ENCODE peak calls at places on chromosomes 4 and X, in eight cellular contexts. One of them, this sample, is unnamed.
A peak's percentile ranks its signal among the peaks of the same experiment; 100 is the strongest.

GRCh38 chr4:71389149-71389840 is 50.5 kb downstream of the SLC4A4 start:
- DNase-seq in fibroblast of pulmonary artery: no peak
- DNase-seq in upper lobe of right lung: no peak
- DNase-seq in lung: no peak
- DNase-seq in AG04450: peak; percentile 46
- DNase-seq in suprapubic skin: no peak
- DNase-seq in A549: no peak
- DNase-seq in neural progenitor cell: no peak
- DNase-seq in this sample: no peak

GRCh38 chrX:56802428-56802827 is 73.4 kb downstream of the NBDY start:
- DNase-seq in suprapubic skin: no peak
- DNase-seq in upper lobe of right lung: no peak
- DNase-seq in A549: no peak
- DNase-seq in fibroblast of pulmonary artery: no peak
- DNase-seq in neural progenitor cell: no peak
- DNase-seq in lung: no peak
- DNase-seq in AG04450: no peak
- DNase-seq in this sample: no peak

GRCh38 chr4:53267026-53267425 is 98.8 kb downstream of the SCFD2 start:
- DNase-seq in A549: no peak
- DNase-seq in neural progenitor cell: no peak
- DNase-seq in fibroblast of pulmonary artery: no peak
- DNase-seq in lung: no peak
- DNase-seq in suprapubic skin: no peak
- DNase-seq in AG04450: peak; percentile 27
- DNase-seq in upper lobe of right lung: no peak
- DNase-seq in this sample: no peak

GRCh38 chr4:45550766-45551366 is 573.0 kb downstream of the GABRG1 start:
- DNase-seq in upper lobe of right lung: no peak
- DNase-seq in neural progenitor cell: no peak
- DNase-seq in AG04450: no peak
- DNase-seq in fibroblast of pulmonary artery: no peak
- DNase-seq in lung: no peak
- DNase-seq in suprapubic skin: no peak
- DNase-seq in A549: no peak
- DNase-seq in this sample: no peak

GRCh38 chr4:25234390-25235367 is 846 bp downstream of the PI4K2B start:
- DNase-seq in neural progenitor cell: peak; percentile 68
- DNase-seq in AG04450: peak; percentile 42
- DNase-seq in fibroblast of pulmonary artery: peak; percentile 89
- DNase-seq in upper lobe of right lung: peak; percentile 80
- DNase-seq in suprapubic skin: no peak
- DNase-seq in A549: peak; percentile 49
- DNase-seq in lung: peak; percentile 54
- DNase-seq in this sample: peak; percentile 87

GRCh38 chr4:181418491-181418890 is 824.7 kb upstream of the TENM3 start:
- DNase-seq in AG04450: no peak
- DNase-seq in fibroblast of pulmonary artery: no peak
- DNase-seq in suprapubic skin: no peak
- DNase-seq in A549: no peak
- DNase-seq in upper lobe of right lung: no peak
- DNase-seq in neural progenitor cell: peak; percentile 13
- DNase-seq in lung: no peak
- DNase-seq in this sample: no peak

GRCh38 chr4:85725727-85726170 is 250.8 kb downstream of the ARHGAP24 start:
- DNase-seq in suprapubic skin: no peak
- DNase-seq in AG04450: no peak
- DNase-seq in fibroblast of pulmonary artery: peak; percentile 56
- DNase-seq in A549: no peak
- DNase-seq in upper lobe of right lung: no peak
- DNase-seq in lung: peak; percentile 38
- DNase-seq in neural progenitor cell: no peak
- DNase-seq in this sample: peak; percentile 61

GRCh38 chr4:75831856-75832405 is 70.3 kb downstream of the PPEF2 start:
- DNase-seq in AG04450: no peak
- DNase-seq in upper lobe of right lung: no peak
- DNase-seq in fibroblast of pulmonary artery: no peak
- DNase-seq in lung: no peak
- DNase-seq in neural progenitor cell: peak; percentile 16
- DNase-seq in A549: no peak
- DNase-seq in suprapubic skin: no peak
- DNase-seq in this sample: no peak

GRCh38 chr4:20358110-20358509 is 106.4 kb downstream of the SLIT2 start:
- DNase-seq in neural progenitor cell: no peak
- DNase-seq in fibroblast of pulmonary artery: no peak
- DNase-seq in AG04450: no peak
- DNase-seq in suprapubic skin: no peak
- DNase-seq in A549: no peak
- DNase-seq in upper lobe of right lung: no peak
- DNase-seq in lung: no peak
- DNase-seq in this sample: no peak

GRCh38 chrX:39152106-39152649 is 350.9 kb downstream of the MID1IP1 start:
- DNase-seq in AG04450: no peak
- DNase-seq in upper lobe of right lung: peak; percentile 73
- DNase-seq in lung: no peak
- DNase-seq in A549: peak; percentile 14
- DNase-seq in neural progenitor cell: peak; percentile 67
- DNase-seq in suprapubic skin: peak; percentile 76
- DNase-seq in fibroblast of pulmonary artery: no peak
- DNase-seq in this sample: peak; percentile 16

GRCh38 chr4:45327544-45327943 is 601.2 kb upstream of the GNPDA2 start:
- DNase-seq in upper lobe of right lung: no peak
- DNase-seq in suprapubic skin: no peak
- DNase-seq in fibroblast of pulmonary artery: no peak
- DNase-seq in AG04450: no peak
- DNase-seq in lung: no peak
- DNase-seq in neural progenitor cell: no peak
- DNase-seq in A549: no peak
- DNase-seq in this sample: no peak

GRCh38 chr4:159401791-159402380 is 299.0 kb downstream of the RAPGEF2 start:
- DNase-seq in A549: no peak
- DNase-seq in neural progenitor cell: peak; percentile 11
- DNase-seq in lung: no peak
- DNase-seq in fibroblast of pulmonary artery: peak; percentile 85
- DNase-seq in AG04450: peak; percentile 67
- DNase-seq in upper lobe of right lung: no peak
- DNase-seq in suprapubic skin: no peak
- DNase-seq in this sample: peak; percentile 97

GRCh38 chrX:38991656-38992558 is 190.6 kb downstream of the MID1IP1 start:
- DNase-seq in AG04450: no peak
- DNase-seq in upper lobe of right lung: no peak
- DNase-seq in fibroblast of pulmonary artery: no peak
- DNase-seq in neural progenitor cell: no peak
- DNase-seq in A549: no peak
- DNase-seq in suprapubic skin: no peak
- DNase-seq in lung: no peak
- DNase-seq in this sample: peak; percentile 29

GRCh38 chrX:40501456-40501855 is 79.3 kb upstream of the ATP6AP2 start:
- DNase-seq in A549: no peak
- DNase-seq in neural progenitor cell: no peak
- DNase-seq in suprapubic skin: no peak
- DNase-seq in upper lobe of right lung: no peak
- DNase-seq in fibroblast of pulmonary artery: no peak
- DNase-seq in AG04450: no peak
- DNase-seq in lung: no peak
- DNase-seq in this sample: no peak

GRCh38 chr4:107034091-107034698 is 1.9 kb downstream of the DKK2 start:
- DNase-seq in neural progenitor cell: peak; percentile 84
- DNase-seq in lung: peak; percentile 28
- DNase-seq in A549: no peak
- DNase-seq in upper lobe of right lung: peak; percentile 56
- DNase-seq in suprapubic skin: peak; percentile 80
- DNase-seq in fibroblast of pulmonary artery: no peak
- DNase-seq in AG04450: no peak
- DNase-seq in this sample: peak; percentile 40
- TF ChIP-seq CTCF in neural progenitor cell: peak; percentile 65
- TF ChIP-seq CTCF in lung: no peak
- TF ChIP-seq CTCF in A549: no peak
- TF ChIP-seq CTCF in upper lobe of right lung: no peak
- TF ChIP-seq CTCF in suprapubic skin: peak; percentile 22
- TF ChIP-seq CTCF in fibroblast of pulmonary artery: no peak
- TF ChIP-seq CTCF in AG04450: no peak
- TF ChIP-seq CTCF in this sample: peak; percentile 14

GRCh38 chrX:20067709-20068315 is 48.9 kb downstream of the MAP7D2 start:
- DNase-seq in neural progenitor cell: no peak
- DNase-seq in A549: peak; percentile 44
- DNase-seq in AG04450: peak; percentile 44
- DNase-seq in upper lobe of right lung: peak; percentile 76
- DNase-seq in suprapubic skin: peak; percentile 76
- DNase-seq in fibroblast of pulmonary artery: peak; percentile 75
- DNase-seq in lung: peak; percentile 78
- DNase-seq in this sample: peak; percentile 90

GRCh38 chrX:20071511-20072079 is 45.1 kb downstream of the MAP7D2 start:
- DNase-seq in fibroblast of pulmonary artery: no peak
- DNase-seq in suprapubic skin: no peak
- DNase-seq in neural progenitor cell: no peak
- DNase-seq in A549: no peak
- DNase-seq in upper lobe of right lung: no peak
- DNase-seq in lung: no peak
- DNase-seq in AG04450: no peak
- DNase-seq in this sample: no peak

GRCh38 chrX:20063716-20064351 is 52.9 kb downstream of the MAP7D2 start:
- DNase-seq in AG04450: no peak
- DNase-seq in A549: no peak
- DNase-seq in lung: no peak
- DNase-seq in upper lobe of right lung: no peak
- DNase-seq in fibroblast of pulmonary artery: no peak
- DNase-seq in suprapubic skin: no peak
- DNase-seq in neural progenitor cell: no peak
- DNase-seq in this sample: peak; percentile 10

GRCh38 chrX:20063153-20063552 is 53.6 kb downstream of the MAP7D2 start:
- DNase-seq in upper lobe of right lung: no peak
- DNase-seq in A549: no peak
- DNase-seq in AG04450: no peak
- DNase-seq in neural progenitor cell: no peak
- DNase-seq in suprapubic skin: no peak
- DNase-seq in lung: no peak
- DNase-seq in fibroblast of pulmonary artery: no peak
- DNase-seq in this sample: no peak

DNA sequence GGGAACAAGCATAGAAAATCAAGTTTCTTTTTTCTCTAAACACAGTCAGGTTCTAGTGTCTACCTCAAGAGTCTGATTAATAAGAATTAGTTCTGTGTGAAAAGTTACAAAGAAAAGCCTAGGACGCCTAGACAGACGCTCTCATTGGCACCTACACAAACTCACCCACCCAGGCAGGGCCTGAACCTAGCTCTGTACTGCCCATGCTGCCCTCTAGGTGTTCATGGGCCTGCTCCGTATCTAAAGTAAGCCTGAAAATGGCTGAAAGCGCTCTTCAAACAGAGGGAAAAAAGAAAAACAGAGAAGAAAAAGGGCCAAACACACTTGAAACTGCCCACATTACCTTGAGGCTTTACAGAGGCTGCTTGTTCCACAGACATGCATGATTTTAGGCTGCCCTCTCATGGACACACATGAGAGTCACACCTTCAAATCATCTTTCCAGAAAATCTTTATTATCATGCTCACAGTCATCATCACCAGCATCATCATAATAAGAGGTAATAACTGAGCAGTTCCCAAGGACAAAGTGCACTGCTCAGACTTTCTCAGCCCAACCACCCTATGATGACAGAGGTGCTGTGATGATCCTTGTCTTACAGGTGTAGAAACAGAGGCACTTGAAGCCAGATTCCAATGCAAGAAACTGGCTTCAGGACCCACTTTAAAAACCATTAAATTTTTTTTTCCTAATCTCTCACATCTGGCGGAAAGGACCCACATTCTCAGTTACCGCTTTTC is 49.6 kb downstream of the MAP7D2 start:
- DNase-seq in fibroblast of pulmonary artery: peak; percentile 60
- DNase-seq in neural progenitor cell: peak; percentile 26
- DNase-seq in upper lobe of right lung: no peak
- DNase-seq in A549: peak; percentile 45
- DNase-seq in suprapubic skin: no peak
- DNase-seq in lung: no peak
- DNase-seq in AG04450: peak; percentile 20
- DNase-seq in this sample: peak; percentile 66
- H3K4me3 ChIP-seq in fibroblast of pulmonary artery: no peak overlapping the region
- H3K4me3 ChIP-seq in neural progenitor cell: no peak overlapping the region
- H3K4me3 ChIP-seq in upper lobe of right lung: no peak overlapping the region
- H3K4me3 ChIP-seq in A549: no peak overlapping the region
- H3K4me3 ChIP-seq in suprapubic skin: no peak overlapping the region
- H3K4me3 ChIP-seq in lung: no peak overlapping the region
- H3K4me3 ChIP-seq in AG04450: no peak overlapping the region
- H3K4me3 ChIP-seq in this sample: no peak overlapping the region

DNA sequence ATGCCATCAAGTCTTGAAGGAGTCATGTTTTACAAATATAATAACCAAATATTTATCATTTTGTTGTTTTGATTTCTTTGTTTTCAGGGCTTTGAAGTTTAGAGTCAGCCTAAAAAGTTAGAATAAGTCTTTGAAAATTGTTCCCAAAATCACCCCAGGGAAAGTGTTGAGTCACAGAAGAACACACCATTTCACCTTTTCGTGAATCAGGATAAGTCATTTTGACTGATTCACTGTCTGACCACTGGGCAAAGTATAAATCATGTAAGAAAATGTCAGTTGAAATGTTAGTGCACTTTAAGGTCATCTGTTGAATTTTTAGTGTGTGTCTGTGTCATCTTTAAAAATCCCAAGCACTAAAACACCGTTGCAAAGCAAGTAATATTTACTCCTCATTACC is 1320.1 kb downstream of the RPA4 start:
- DNase-seq in AG04450: no peak
- DNase-seq in suprapubic skin: no peak
- DNase-seq in lung: no peak
- DNase-seq in upper lobe of right lung: no peak
- DNase-seq in fibroblast of pulmonary artery: no peak
- DNase-seq in neural progenitor cell: no peak
- DNase-seq in A549: no peak
- DNase-seq in this sample: peak; percentile 16
- TF ChIP-seq CTCF in AG04450: no peak
- TF ChIP-seq CTCF in suprapubic skin: no peak
- TF ChIP-seq CTCF in lung: no peak
- TF ChIP-seq CTCF in upper lobe of right lung: no peak
- TF ChIP-seq CTCF in fibroblast of pulmonary artery: no peak
- TF ChIP-seq CTCF in neural progenitor cell: no peak
- TF ChIP-seq CTCF in A549: no peak
- TF ChIP-seq CTCF in this sample: no peak

GRCh38 chr4:175873707-175874106 is 61.6 kb upstream of the GPM6A start:
- DNase-seq in A549: no peak
- DNase-seq in fibroblast of pulmonary artery: no peak
- DNase-seq in neural progenitor cell: no peak
- DNase-seq in AG04450: no peak
- DNase-seq in upper lobe of right lung: no peak
- DNase-seq in lung: no peak
- DNase-seq in suprapubic skin: no peak
- DNase-seq in this sample: no peak

GRCh38 chr4:175871774-175872405 is 59.8 kb upstream of the GPM6A start:
- DNase-seq in neural progenitor cell: no peak
- DNase-seq in lung: no peak
- DNase-seq in AG04450: no peak
- DNase-seq in suprapubic skin: no peak
- DNase-seq in upper lobe of right lung: no peak
- DNase-seq in A549: no peak
- DNase-seq in fibroblast of pulmonary artery: no peak
- DNase-seq in this sample: no peak

DNA sequence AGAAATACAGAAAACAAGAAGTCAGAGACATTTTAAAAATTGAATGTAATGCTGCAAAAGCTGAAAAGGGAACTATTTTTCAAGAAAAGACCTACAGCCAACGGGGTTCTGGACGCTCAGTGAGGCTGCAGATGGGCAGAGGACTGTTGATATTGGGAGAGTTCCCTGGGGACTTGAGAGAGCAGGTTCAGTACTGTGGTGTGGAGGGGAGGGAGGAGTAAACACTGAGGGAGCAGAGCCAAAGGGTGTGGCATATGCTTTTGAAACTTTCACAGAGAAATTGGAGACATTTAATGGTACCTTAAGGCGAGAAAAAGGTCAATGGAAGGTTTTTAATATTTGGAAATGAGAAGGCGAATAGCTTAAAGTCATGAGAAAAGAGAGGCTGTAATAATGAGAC is 62.2 kb upstream of the GPM6A start:
- DNase-seq in fibroblast of pulmonary artery: no peak
- DNase-seq in upper lobe of right lung: no peak
- DNase-seq in AG04450: no peak
- DNase-seq in lung: no peak
- DNase-seq in neural progenitor cell: no peak
- DNase-seq in suprapubic skin: no peak
- DNase-seq in A549: no peak
- DNase-seq in this sample: no peak
- H3K4me3 ChIP-seq in fibroblast of pulmonary artery: no peak overlapping the region
- H3K4me3 ChIP-seq in upper lobe of right lung: no peak overlapping the region
- H3K4me3 ChIP-seq in AG04450: no peak overlapping the region
- H3K4me3 ChIP-seq in lung: no peak overlapping the region
- H3K4me3 ChIP-seq in neural progenitor cell: no peak overlapping the region
- H3K4me3 ChIP-seq in suprapubic skin: no peak overlapping the region
- H3K4me3 ChIP-seq in A549: no peak overlapping the region
- H3K4me3 ChIP-seq in this sample: no peak overlapping the region

This sample was measured in fibroblast of mammary gland.